ENCODE peak calls at places on chromosomes 16 and 17, in seven cellular contexts. A is endodermal cell, M is fibroblast of lung, O is tibial artery, T is A549, C is HepG2, W is brain microvascular endothelial cell. V is an unnamed sample.

GRCh38 chr17:41962768-41963434 is 3.7 kb upstream of the CNP start:
- DNase-seq in A (peak), M (peak), O (peak), T (peak), C (peak), W (peak), V (peak)

GRCh38 chr16:1102921-1103648 is 7.0 kb upstream of the C1QTNF8 start:
- DNase-seq in A (peak), M (no peak), O (no peak), T (no peak), C (no peak), W (no peak), V (peak)

GRCh38 chr16:87276091-87276561 is 41.1 kb downstream of the C16orf95 start:
- DNase-seq in A (no peak), M (no peak), O (no peak), T (no peak), C (no peak), W (no peak), V (no peak)

GRCh38 chr17:65099941-65100315 is 37.2 kb upstream of the RGS9 start:
- DNase-seq in A (peak), M (peak), O (peak), T (peak), C (peak), W (peak), V (no peak)

GRCh38 chr17:42548070-42548837 is 4.5 kb upstream of the HSD17B1 start:
- DNase-seq in A (peak), M (no peak), O (no peak), T (peak), C (no peak), W (no peak), V (peak)

GRCh38 chr16:29708917-29709600 is 30.1 kb downstream of the QPRT start:
- DNase-seq in A (peak), M (no peak), O (no peak), T (no peak), C (no peak), W (no peak), V (no peak)

GRCh38 chr16:31487720-31488629 is 5.1 kb downstream of the SLC5A2 start:
- DNase-seq in A (peak), M (peak), O (no peak), T (peak), C (no peak), W (no peak), V (no peak)

GRCh38 chr16:1792836-1793577 is 498 bp downstream of the IGFALS start:
- DNase-seq in A (peak), M (no peak), O (no peak), T (no peak), C (no peak), W (no peak), V (no peak)

GRCh38 chr16:89845417-89845816 is 17.1 kb downstream of the SPIRE2 start:
- DNase-seq in A (no peak), M (no peak), O (no peak), T (no peak), C (no peak), W (no peak), V (no peak)

GRCh38 chr16:27238016-27238587 is 30.5 kb downstream of the NSMCE1 start:
- DNase-seq in A (no peak), M (no peak), O (peak), T (no peak), C (no peak), W (no peak), V (no peak)

DNA sequence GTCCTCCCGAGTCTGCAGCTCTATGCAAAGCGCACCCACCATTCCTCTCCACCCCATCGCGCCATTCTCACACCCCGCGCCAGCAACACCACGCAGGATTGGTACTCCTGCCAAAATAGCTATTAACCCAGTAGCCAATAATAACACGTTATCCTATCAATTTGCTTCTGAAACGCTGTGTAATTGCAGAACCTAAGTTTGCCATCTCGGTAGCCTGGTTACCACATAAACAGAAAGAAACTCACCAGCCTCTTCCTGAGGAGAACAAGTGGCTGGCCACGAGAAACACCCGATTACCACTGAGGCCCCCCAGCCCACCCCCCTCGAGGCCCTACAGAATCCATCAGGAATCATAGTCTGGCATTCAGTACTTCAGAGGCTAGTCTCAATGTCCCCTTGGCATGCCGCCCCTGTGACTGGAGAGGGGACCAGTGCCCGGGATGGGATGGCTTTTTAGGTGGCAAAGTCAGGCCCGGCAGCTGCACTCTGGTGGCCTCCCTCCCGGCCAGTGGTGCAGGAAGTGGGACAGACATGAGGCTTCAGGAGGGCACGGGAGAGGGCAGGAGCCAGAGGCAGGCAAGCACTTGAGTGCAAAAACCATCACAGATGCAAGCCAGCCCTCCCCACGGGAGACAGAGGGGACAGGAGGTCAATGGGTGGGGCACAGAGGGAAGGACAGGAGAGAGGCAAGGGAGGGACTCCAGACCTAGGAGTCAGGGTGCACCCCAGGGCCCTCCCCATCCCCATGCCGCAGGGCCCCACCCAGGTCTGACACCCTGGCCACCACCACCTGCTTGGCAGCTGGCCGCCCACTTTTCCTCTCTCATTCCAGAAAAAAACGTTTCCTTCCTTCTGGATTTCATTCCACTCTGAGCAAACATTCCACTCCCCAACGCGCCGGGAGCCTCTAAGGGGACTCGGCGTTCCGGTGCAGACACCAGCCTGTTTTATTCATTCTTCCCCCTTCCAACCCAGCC is 192.5 kb downstream of the ZNF423 start:
- DNase-seq in A (no peak), M (no peak), O (peak), T (no peak), C (no peak), W (no peak), V (peak)
- H3K27ac ChIP-seq in A (peak), M (no peak), O (peak), T (no peak), C (no peak), W (no peak), V (peak)

GRCh38 chr17:76022973-76023899 is 3.9 kb downstream of the EVPL start:
- DNase-seq in A (no peak), M (no peak), O (no peak), T (no peak), C (no peak), W (no peak), V (no peak)

GRCh38 chr17:76023900-76024237 is 3.2 kb downstream of the EVPL start:
- DNase-seq in A (no peak), M (no peak), O (no peak), T (no peak), C (no peak), W (no peak), V (no peak)

GRCh38 chr17:76022285-76022684 is 4.8 kb downstream of the EVPL start:
- DNase-seq in A (no peak), M (no peak), O (no peak), T (no peak), C (no peak), W (no peak), V (no peak)

GRCh38 chr17:76025294-76025693 is 1.8 kb downstream of the EVPL start:
- DNase-seq in A (no peak), M (no peak), O (no peak), T (no peak), C (no peak), W (no peak), V (no peak)

GRCh38 chr17:76024353-76024752 is 2.8 kb downstream of the EVPL start:
- DNase-seq in A (no peak), M (no peak), O (no peak), T (no peak), C (no peak), W (no peak), V (no peak)
- H3K27ac ChIP-seq in A (no peak), M (no peak), O (no peak), T (no peak), C (no peak), W (no peak), V (no peak)

GRCh38 chr17:38430316-38430715 is 2.1 kb downstream of the ARHGAP23 start:
- DNase-seq in A (no peak), M (peak), O (no peak), T (no peak), C (no peak), W (no peak), V (no peak)
- H3K27ac ChIP-seq in A (no peak), M (no peak), O (peak), T (no peak), C (no peak), W (no peak), V (peak)

DNA sequence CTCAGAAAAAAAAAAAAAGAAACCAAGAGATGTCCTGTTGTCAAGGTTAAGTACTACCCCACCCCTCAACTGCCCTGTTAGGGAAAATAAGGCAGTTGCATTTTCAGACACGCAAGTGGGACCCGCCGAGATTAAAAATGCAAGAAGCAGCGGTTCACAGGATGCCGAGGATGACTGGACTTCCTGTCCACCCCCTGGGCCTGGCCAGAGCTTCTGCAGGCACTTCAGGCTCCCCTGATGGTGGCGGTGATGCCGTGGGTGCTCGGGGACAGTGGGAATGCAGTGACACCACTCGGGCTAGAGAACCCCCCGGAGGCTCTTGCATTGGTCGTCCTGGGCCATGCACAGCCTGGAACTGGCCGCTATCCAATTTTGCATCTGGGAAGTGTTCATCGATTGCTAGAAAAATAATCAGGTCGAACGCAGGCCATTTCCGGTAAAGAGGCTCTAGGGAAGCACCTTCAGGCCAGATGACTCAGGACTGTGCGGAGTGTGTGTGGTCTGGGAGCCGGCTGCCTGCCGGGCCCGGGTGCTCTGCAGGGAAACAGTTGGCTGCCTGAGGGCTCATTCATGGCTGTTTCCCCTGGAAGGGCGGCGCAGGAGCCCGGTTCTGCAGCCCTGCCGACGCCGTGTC is 13.4 kb upstream of the CRISPLD2 start:
- DNase-seq in A (no peak), M (peak), O (peak), T (peak), C (no peak), W (peak), V (peak)
- H3K27ac ChIP-seq in A (no peak), M (peak), O (no peak), T (peak), C (no peak), W (peak), V (peak)

GRCh38 chr16:68493412-68494070 is 45.2 kb upstream of the SMPD3 start:
- DNase-seq in A (no peak), M (no peak), O (no peak), T (no peak), C (no peak), W (no peak), V (no peak)

GRCh38 chr16:68492151-68492500 is 43.8 kb upstream of the SMPD3 start:
- DNase-seq in A (no peak), M (no peak), O (no peak), T (no peak), C (no peak), W (no peak), V (no peak)

GRCh38 chr16:68492501-68493411 is 44.4 kb upstream of the SMPD3 start:
- DNase-seq in A (no peak), M (no peak), O (no peak), T (no peak), C (no peak), W (no peak), V (no peak)

GRCh38 chr16:68499011-68499410 is 40.1 kb upstream of the ZFP90 start:
- DNase-seq in A (no peak), M (no peak), O (no peak), T (no peak), C (no peak), W (no peak), V (no peak)

DNA sequence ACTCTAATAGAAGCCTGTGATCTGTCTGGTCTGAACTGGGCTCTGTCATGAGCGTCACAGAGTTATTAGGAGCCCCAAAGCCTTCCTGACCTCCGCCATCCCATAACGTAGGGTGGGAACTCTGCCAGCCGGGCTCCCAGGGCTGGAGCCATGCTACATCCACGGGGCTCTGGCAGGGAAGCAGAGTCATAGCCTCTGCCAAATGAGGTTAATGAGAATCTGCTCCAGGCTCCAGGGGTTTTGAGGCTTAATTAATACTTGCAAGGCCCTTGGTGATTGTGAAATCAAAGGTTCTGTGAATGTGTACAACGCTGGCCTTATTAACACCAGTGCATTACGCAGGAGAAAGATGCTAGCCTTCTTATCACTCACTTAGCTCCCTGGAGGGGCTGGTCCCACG is 42.4 kb upstream of the ZFP90 start:
- DNase-seq in A (no peak), M (no peak), O (no peak), T (no peak), C (no peak), W (no peak), V (no peak)
- H3K27ac ChIP-seq in A (no peak), M (no peak), O (no peak), T (no peak), C (no peak), W (no peak), V (no peak)

DNA sequence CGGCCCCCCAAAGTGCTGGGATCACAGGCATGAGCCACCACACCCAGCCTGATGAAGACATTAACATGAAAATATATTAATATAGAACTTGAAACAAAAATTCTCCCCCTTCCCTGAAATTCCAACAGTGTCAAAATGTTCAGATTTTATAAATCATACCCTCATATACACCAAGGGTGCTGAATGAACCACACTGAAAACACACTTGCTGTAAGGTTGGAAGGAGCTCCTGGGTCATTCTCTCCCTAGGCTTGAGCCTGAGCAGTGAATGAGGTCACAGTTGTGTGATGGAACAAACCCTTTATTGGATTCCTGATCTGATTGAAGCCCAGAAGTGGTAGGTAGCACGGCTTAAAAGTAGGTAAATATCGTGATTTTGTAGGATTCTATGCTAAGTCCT is at the start of gene EFCAB3:
- DNase-seq in A (no peak), M (no peak), O (no peak), T (no peak), C (no peak), W (no peak), V (no peak)
- H3K27ac ChIP-seq in A (no peak), M (no peak), O (no peak), T (no peak), C (no peak), W (no peak), V (no peak)

DNA sequence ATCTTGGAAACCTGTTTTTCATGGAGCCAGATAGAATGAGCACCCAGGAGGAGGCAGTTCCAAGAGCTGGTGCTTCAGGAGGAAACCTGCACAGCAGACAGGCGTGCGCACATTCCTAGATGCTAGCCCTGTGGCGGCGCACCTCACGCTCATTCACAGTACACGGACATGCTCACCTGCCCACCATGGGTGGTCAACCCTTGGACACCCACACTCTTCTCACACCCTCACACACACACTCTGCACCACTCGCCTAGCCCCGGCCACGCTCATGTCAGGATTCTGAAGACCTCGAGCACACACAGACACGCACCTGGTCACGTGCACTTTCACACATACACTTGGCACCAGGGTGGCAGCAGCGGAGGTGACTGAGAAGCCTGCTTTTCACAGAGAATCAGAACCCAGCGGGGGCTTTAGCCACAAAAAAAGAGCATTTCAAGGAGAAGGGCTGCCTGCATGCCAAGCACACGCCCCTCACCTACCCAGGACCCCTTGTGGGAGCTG is 28.6 kb downstream of the RAI1 start:
- DNase-seq in A (no peak), M (no peak), O (no peak), T (no peak), C (no peak), W (no peak), V (no peak)
- H3K27ac ChIP-seq in A (no peak), M (peak), O (peak), T (peak), C (peak), W (no peak), V (no peak)

V was measured in heart left ventricle.